ENCODE peak calls at places on chromosomes 16 and 17, in four cellular contexts. R is Kasumi-1, S is COR-L47, T is dorsolateral prefrontal cortex. H is an unnamed sample.

GRCh38 chr17:76382803-76383644 is 1.4 kb upstream of the SPHK1 start:
- DNase-seq in R (peak), T (no peak), S (no peak), H (peak)

GRCh38 chr17:75758131-75758905 is 6.7 kb downstream of the GALK1 start:
- DNase-seq in T (no peak), S (no peak), R (peak), H (no peak)

GRCh38 chr17:43998552-43998951 is 5.9 kb upstream of the NAGS start:
- DNase-seq in T (no peak), R (peak), S (no peak), H (peak)

GRCh38 chr16:81996664-81997529 is 14.4 kb downstream of the SDR42E1 start:
- DNase-seq in R (peak), T (no peak), S (no peak), H (peak)

GRCh38 chr17:71846561-71846960 is 274.3 kb upstream of the SOX9 start:
- DNase-seq in S (no peak), R (no peak), T (no peak), H (no peak)

GRCh38 chr16:87046235-87046634 is 271.0 kb downstream of the C16orf95 start:
- DNase-seq in R (no peak), S (no peak), T (no peak), H (no peak)

GRCh38 chr16:84039696-84040095 is 2.9 kb downstream of the SLC38A8 start:
- DNase-seq in S (no peak), T (no peak), R (no peak), H (no peak)

GRCh38 chr17:77451271-77451893 is 310.6 kb downstream of the SEC14L1 start:
- DNase-seq in S (peak), T (peak), R (peak), H (peak)

GRCh38 chr17:11953924-11954323 is 43.4 kb downstream of the ZNF18 start:
- DNase-seq in T (no peak), R (no peak), S (no peak), H (no peak)

GRCh38 chr16:608019-608418 is 18.2 kb downstream of the RAB40C start:
- DNase-seq in R (no peak), S (no peak), T (no peak), H (no peak)

GRCh38 chr16:86869288-86870022 is 291.1 kb downstream of the FOXL1 start:
- DNase-seq in S (peak), R (no peak), T (no peak), H (no peak)

GRCh38 chr16:81261049-81261648 is 22.7 kb downstream of the BCO1 start:
- DNase-seq in R (peak), S (no peak), T (no peak), H (no peak)

GRCh38 chr16:2147981-2148671 is at the start of gene RAB26:
- DNase-seq in R (no peak), S (peak), T (no peak), H (peak)

GRCh38 chr17:8807070-8807550 is 7.9 kb upstream of the MFSD6L start:
- DNase-seq in T (no peak), S (no peak), R (no peak), H (peak)

GRCh38 chr17:72661093-72661944 is 431.2 kb downstream of the SLC39A11 start:
- DNase-seq in S (peak), R (no peak), T (peak), H (no peak)

GRCh38 chr17:418421-418751 is 65.8 kb upstream of the RPH3AL start:
- DNase-seq in T (no peak), R (peak), S (no peak), H (no peak)

GRCh38 chr16:84740596-84741071 is 40.8 kb downstream of the USP10 start:
- DNase-seq in T (no peak), S (no peak), R (no peak), H (no peak)

GRCh38 chr17:19414396-19415280 is 3.6 kb downstream of the RNF112 start:
- DNase-seq in R (no peak), T (no peak), S (no peak), H (no peak)

GRCh38 chr16:4624827-4625616 is 396 bp downstream of the MGRN1 start:
- DNase-seq in R (no peak), S (no peak), T (peak), H (peak)

GRCh38 chr17:57552114-57552601 is 192.9 kb downstream of the CCDC182 start:
- DNase-seq in S (no peak), R (no peak), T (no peak), H (peak)

GRCh38 chr16:88685156-88686061 is 898 bp downstream of the SNAI3 start:
- DNase-seq in R (peak), T (no peak), S (no peak), H (no peak)

GRCh38 chr17:81002013-81002384 is 10.4 kb downstream of the CHMP6 start:
- DNase-seq in R (no peak), T (no peak), S (no peak), H (no peak)

GRCh38 chr17:48597775-48598631 is 4.4 kb upstream of the HOXB5 start:
- DNase-seq in T (no peak), R (no peak), S (peak), H (peak)

GRCh38 chr17:38701504-38702165 is 3.4 kb upstream of the MLLT6 start:
- DNase-seq in T (no peak), R (peak), S (no peak), H (peak)

GRCh38 chr17:41494524-41494923 is 4.8 kb upstream of the KRT36 start:
- DNase-seq in R (no peak), S (no peak), T (no peak), H (peak)

GRCh38 chr16:85955566-85955965 is 56.6 kb downstream of the IRF8 start:
- DNase-seq in R (no peak), T (no peak), S (no peak), H (no peak)

GRCh38 chr16:50038756-50039529 is 13.9 kb downstream of the CNEP1R1 start:
- DNase-seq in S (no peak), R (peak), T (no peak), H (no peak)

GRCh38 chr17:76593338-76593737 is 7.7 kb upstream of the ST6GALNAC2 start:
- DNase-seq in R (no peak), S (peak), T (no peak), H (no peak)

GRCh38 chr16:64351116-64351515 is 770.7 kb downstream of the CDH11 start:
- DNase-seq in S (no peak), R (no peak), T (no peak), H (no peak)

GRCh38 chr16:371729-372521 is 1.6 kb upstream of the MRPL28 start:
- DNase-seq in S (no peak), R (no peak), T (no peak), H (no peak)

GRCh38 chr17:52106638-52107261 is 51.8 kb downstream of the CA10 start:
- DNase-seq in T (peak), R (peak), S (peak), H (peak)

GRCh38 chr17:77734371-77735050 is 224.0 kb upstream of the TNRC6C start:
- DNase-seq in S (peak), T (peak), R (peak), H (peak)

GRCh38 chr17:21263351-21263750 is 10.1 kb upstream of the NATD1 start:
- DNase-seq in S (no peak), T (no peak), R (no peak), H (no peak)

GRCh38 chr16:50928065-50928464 is 186.2 kb downstream of the CYLD start:
- DNase-seq in T (no peak), R (no peak), S (no peak), H (no peak)

GRCh38 chr17:75950850-75951554 is 10.2 kb upstream of the FBF1 start:
- DNase-seq in R (no peak), T (no peak), S (no peak), H (peak)